ENCODE peak calls at places on chromosome 7, in eight cellular contexts. K is CD8-positive, alpha-beta memory T cell; X is activated CD4-positive, alpha-beta T cell treated with anti-CD3 and anti-CD28 coated beads for 4 hours; G is hippocampal formation; D is activated T-cell treated with anti-CD3 and anti-CD28 coated beads, Interleukin-2, amount 50 U/mL, for 72 hours; L is progenitor cell of endocrine pancreas; R is SK-N-SH; J is SW480. C is an unnamed sample.

GRCh38 chr7:52826515-52826914 is 208.9 kb upstream of the POM121L12 start:
- DNase-seq in R (no peak), K (no peak), L (no peak), G (no peak), J (no peak), X (no peak), D (no peak), C (no peak)

GRCh38 chr7:140883378-140883777 is 41.4 kb downstream of the BRAF start:
- DNase-seq in D (no peak), L (no peak), X (no peak), K (no peak), G (no peak), J (no peak), R (no peak), C (no peak)

GRCh38 chr7:105355701-105356100 is 33.0 kb downstream of the SRPK2 start:
- DNase-seq in G (no peak), D (no peak), K (no peak), X (no peak), R (no peak), J (no peak), L (no peak), C (no peak)

GRCh38 chr7:139582130-139582650 is 58.7 kb downstream of the CLEC2L start:
- DNase-seq in G (no peak), D (no peak), L (no peak), J (no peak), X (no peak), K (no peak), R (no peak), C (no peak)

GRCh38 chr7:28125381-28126046 is 55.1 kb downstream of the JAZF1 start:
- DNase-seq in R (no peak), G (no peak), X (no peak), J (no peak), D (no peak), L (no peak), K (no peak), C (no peak)

GRCh38 chr7:111605246-111605645 is 43.0 kb upstream of the IMMP2L start:
- DNase-seq in R (no peak), J (no peak), X (no peak), G (no peak), K (no peak), L (no peak), D (no peak), C (no peak)

GRCh38 chr7:98754041-98754479 is 115.8 kb downstream of the TMEM130 start:
- DNase-seq in R (peak), X (no peak), D (no peak), J (peak), K (no peak), L (no peak), G (peak), C (no peak)

GRCh38 chr7:92778972-92779371 is 57.4 kb downstream of the CDK6 start:
- DNase-seq in X (no peak), K (no peak), L (no peak), G (no peak), J (no peak), D (no peak), R (no peak), C (no peak)

GRCh38 chr7:90771281-90771680 is 175.2 kb downstream of the CDK14 start:
- DNase-seq in G (no peak), L (no peak), K (no peak), D (no peak), X (no peak), J (no peak), R (no peak), C (no peak)

GRCh38 chr7:146659732-146660131 is 543.1 kb downstream of the CNTNAP2 start:
- DNase-seq in J (no peak), D (no peak), K (no peak), X (no peak), L (no peak), R (peak), G (no peak), C (no peak)

GRCh38 chr7:98911936-98912335 is 33.6 kb downstream of the TRRAP start:
- DNase-seq in J (no peak), G (peak), L (no peak), R (no peak), D (no peak), X (no peak), K (no peak), C (no peak)

GRCh38 chr7:18257711-18258110 is 230.1 kb upstream of the PRPS1L1 start:
- DNase-seq in G (no peak), D (no peak), K (no peak), R (no peak), J (no peak), X (no peak), L (no peak), C (no peak)

GRCh38 chr7:138900040-138900828 is 81.0 kb downstream of the KIAA1549 start:
- DNase-seq in K (no peak), R (no peak), X (no peak), L (no peak), G (no peak), J (no peak), D (no peak), C (no peak)

GRCh38 chr7:19404912-19405329 is 259.7 kb upstream of the FERD3L start:
- DNase-seq in D (no peak), X (no peak), L (no peak), R (no peak), K (no peak), G (no peak), J (peak), C (no peak)

GRCh38 chr7:113936982-113937381 is 18.2 kb upstream of the PPP1R3A start:
- DNase-seq in L (no peak), J (no peak), R (no peak), K (no peak), X (no peak), D (no peak), G (no peak), C (no peak)

C was measured in central memory CD4-positive, alpha-beta T cell.